ENCODE peak calls at places on chromosomes 12 and 14, in eight cellular contexts. P is stomach, L is spleen, U is fibroblast of mammary gland, T is GM20000, Z is neural crest cell, F is Caco-2, H is heart right ventricle. J is an unnamed sample.

GRCh38 chr12:75592086-75592485 is 80.7 kb upstream of the KRR1 start:
- DNase-seq in P (no peak), L (no peak), U (no peak), T (no peak), Z (no peak), F (no peak), H (no peak), J (no peak)

GRCh38 chr14:29242755-29243340 is 476.3 kb downstream of the FOXG1 start:
- DNase-seq in P (no peak), L (no peak), U (peak; percentile 45), T (no peak), Z (no peak), F (no peak), H (no peak), J (no peak)

GRCh38 chr14:103522028-103522581 is 525 bp downstream of the CKB start:
- DNase-seq in P (no peak), L (peak; percentile 77), U (no peak), T (peak; percentile 64), Z (no peak), F (no peak), H (peak; percentile 44), J (no peak)

GRCh38 chr14:104130974-104131651 is 7.3 kb upstream of the KIF26A start:
- DNase-seq in P (peak; percentile 82), L (peak; percentile 58), U (peak; percentile 34), T (peak; percentile 70), Z (no peak), F (peak; percentile 40), H (peak; percentile 62), J (no peak)

GRCh38 chr12:32583535-32583934 is 95.6 kb upstream of the DNM1L start:
- DNase-seq in P (no peak), L (no peak), U (peak; percentile 63), T (no peak), Z (no peak), F (no peak), H (no peak), J (no peak)

GRCh38 chr12:54270345-54270744 is 9.6 kb downstream of the CBX5 start:
- DNase-seq in P (no peak), L (no peak), U (no peak), T (no peak), Z (no peak), F (no peak), H (no peak), J (no peak)

GRCh38 chr14:29558516-29558915 is 369.1 kb downstream of the PRKD1 start:
- DNase-seq in P (no peak), L (no peak), U (no peak), T (no peak), Z (no peak), F (no peak), H (no peak), J (no peak)

GRCh38 chr14:99524804-99525698 is 43.8 kb downstream of the CCNK start:
- DNase-seq in P (peak; percentile 60), L (peak; percentile 58), U (peak; percentile 48), T (no peak), Z (no peak), F (peak; percentile 69), H (no peak), J (peak; percentile 47)

GRCh38 chr14:52112336-52113018 is 43.6 kb upstream of the NID2 start:
- DNase-seq in P (no peak), L (no peak), U (peak; percentile 83), T (no peak), Z (no peak), F (no peak), H (no peak), J (no peak)

GRCh38 chr14:52115286-52115685 is 46.4 kb upstream of the NID2 start:
- DNase-seq in P (no peak), L (no peak), U (no peak), T (no peak), Z (no peak), F (no peak), H (no peak), J (no peak)

GRCh38 chr14:52121441-52121840 is 52.6 kb upstream of the NID2 start:
- DNase-seq in P (no peak), L (no peak), U (peak; percentile 55), T (no peak), Z (no peak), F (no peak), H (no peak), J (no peak)

GRCh38 chr14:52119030-52119429 is 50.2 kb upstream of the NID2 start:
- DNase-seq in P (no peak), L (no peak), U (no peak), T (no peak), Z (no peak), F (no peak), H (no peak), J (no peak)

GRCh38 chr14:52117433-52117832 is 48.6 kb upstream of the NID2 start:
- DNase-seq in P (no peak), L (no peak), U (peak; percentile 73), T (no peak), Z (no peak), F (no peak), H (peak; percentile 49), J (no peak)
- TF ChIP-seq CTCF in P (no peak), L (no peak), U (no peak), T (no peak), Z (no peak), F (no peak), H (no peak), J (no peak)

GRCh38 chr12:106192659-106193403 is 54.1 kb upstream of the NUAK1 start:
- DNase-seq in P (no peak), L (no peak), U (peak; percentile 31), T (no peak), Z (no peak), F (no peak), H (no peak), J (no peak)

GRCh38 chr12:106194351-106194750 is 53.5 kb downstream of the CKAP4 start:
- DNase-seq in P (no peak), L (no peak), U (no peak), T (no peak), Z (no peak), F (no peak), H (no peak), J (no peak)

GRCh38 chr12:106195638-106196037 is 52.2 kb downstream of the CKAP4 start:
- DNase-seq in P (peak; percentile 26), L (peak; percentile 42), U (peak; percentile 82), T (no peak), Z (no peak), F (no peak), H (peak; percentile 52), J (no peak)

GRCh38 chr12:106193404-106194215 is 54.2 kb downstream of the CKAP4 start:
- DNase-seq in P (no peak), L (no peak), U (no peak), T (no peak), Z (no peak), F (no peak), H (no peak), J (no peak)

GRCh38 chr12:106197906-106198623 is 49.8 kb downstream of the CKAP4 start:
- DNase-seq in P (no peak), L (no peak), U (peak; percentile 55), T (no peak), Z (no peak), F (no peak), H (no peak), J (no peak)
- TF ChIP-seq CTCF in P (no peak), L (no peak), U (no peak), T (no peak), Z (no peak), F (no peak), H (no peak), J (no peak)

GRCh38 chr14:91835197-91835919 is 32.0 kb downstream of the TC2N start:
- DNase-seq in P (peak; percentile 34), L (no peak), U (no peak), T (peak; percentile 39), Z (no peak), F (no peak), H (no peak), J (no peak)

GRCh38 chr14:91835920-91836843 is 31.2 kb downstream of the TC2N start:
- DNase-seq in P (peak; percentile 96), L (peak; percentile 93), U (no peak), T (peak; percentile 91), Z (peak; percentile 18), F (peak; percentile 90), H (peak; percentile 66), J (peak; percentile 38)

GRCh38 chr14:91831337-91831736 is 36.0 kb downstream of the TC2N start:
- DNase-seq in P (no peak), L (no peak), U (no peak), T (no peak), Z (no peak), F (no peak), H (no peak), J (no peak)

GRCh38 chr14:91837076-91837475 is 30.3 kb downstream of the TC2N start:
- DNase-seq in P (no peak), L (no peak), U (no peak), T (no peak), Z (no peak), F (no peak), H (no peak), J (no peak)

GRCh38 chr14:91834571-91834970 is 32.8 kb downstream of the TC2N start:
- DNase-seq in P (no peak), L (no peak), U (no peak), T (no peak), Z (no peak), F (no peak), H (no peak), J (no peak)
- TF ChIP-seq CTCF in P (no peak), L (no peak), U (no peak), T (no peak), Z (no peak), F (no peak), H (no peak), J (no peak)

DNA sequence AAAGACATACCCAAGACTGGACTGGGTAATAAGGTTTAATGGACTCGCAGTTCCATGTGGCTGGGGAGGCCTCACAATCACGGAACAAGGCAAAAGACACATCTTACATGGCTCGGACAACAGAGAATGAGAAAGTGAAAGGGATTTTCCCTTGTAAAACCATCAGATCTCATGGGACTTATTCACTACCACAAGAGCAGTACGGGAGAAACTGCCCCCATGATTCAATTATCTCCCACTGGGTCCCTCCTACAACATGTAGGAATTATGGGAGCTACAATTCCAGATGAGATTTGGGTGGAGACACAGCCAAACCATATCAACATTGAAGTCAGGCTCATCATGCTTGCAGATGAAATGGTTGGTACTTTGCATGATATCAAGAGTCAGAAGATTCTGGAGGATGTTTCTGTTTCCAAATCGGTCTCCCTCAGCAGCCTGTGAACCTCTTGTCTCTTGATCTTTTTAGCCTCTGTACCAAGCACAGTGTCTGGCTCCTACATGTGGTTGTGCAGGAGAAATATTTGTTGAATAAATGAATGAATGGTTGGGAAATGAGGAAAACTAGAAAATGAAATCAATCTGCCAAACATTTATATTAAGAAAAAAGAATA is 98.6 kb downstream of the VRK1 start:
- DNase-seq in P (no peak), L (no peak), U (no peak), T (peak; percentile 26), Z (no peak), F (no peak), H (no peak), J (no peak)
- TF ChIP-seq CTCF in P (no peak), L (no peak), U (no peak), T (no peak), Z (no peak), F (no peak), H (no peak), J (no peak)

GRCh38 chr14:43898709-43899108 is 608.4 kb downstream of the FSCB start:
- DNase-seq in P (no peak), L (no peak), U (no peak), T (no peak), Z (no peak), F (no peak), H (no peak), J (no peak)
- TF ChIP-seq CTCF in P (no peak), L (no peak), U (no peak), T (no peak), Z (peak; percentile 39), F (no peak), H (no peak), J (peak; percentile 11)

GRCh38 chr14:105178069-105178867 is 2.8 kb downstream of the NUDT14 start:
- DNase-seq in P (no peak), L (no peak), U (no peak), T (no peak), Z (no peak), F (no peak), H (no peak), J (no peak)
- TF ChIP-seq CTCF in P (no peak), L (no peak), U (no peak), T (no peak), Z (no peak), F (no peak), H (no peak), J (no peak)

J was measured in D721Med.